ENCODE peak calls at places on chromosomes 7 and 10, in ten cellular contexts. V, C, M, W, J, P, I, F, Y and Q are unnamed samples.

GRCh38 chr10:3961082-3961481 is 176.1 kb upstream of the KLF6 start:
- DNase-seq in P (peak; percentile 2), J (no peak), F (no peak), I (no peak), Y (no peak), C (no peak), W (no peak), V (no peak), M (no peak), Q (peak; percentile 77)

GRCh38 chr7:131546126-131546525 is 10.3 kb downstream of the PODXL start:
- DNase-seq in F (no peak), V (no peak), I (no peak), W (no peak), C (peak; percentile 60), Y (no peak), J (no peak), M (no peak), P (no peak), Q (peak; percentile 9)

GRCh38 chr7:34277016-34277800 is 371.9 kb downstream of the BMPER start:
- DNase-seq in J (peak; percentile 25), I (no peak), P (no peak), M (no peak), V (peak; percentile 6), C (no peak), Y (no peak), F (peak; percentile 38), W (no peak), Q (no peak)

GRCh38 chr10:42976353-42977031 is 100.4 kb upstream of the RET start:
- DNase-seq in V (no peak), J (no peak), P (no peak), M (no peak), W (no peak), C (no peak), I (no peak), F (no peak), Y (no peak), Q (no peak)

GRCh38 chr10:44418637-44419036 is 33.7 kb upstream of the CXCL12 start:
- DNase-seq in V (no peak), I (no peak), P (no peak), M (peak; percentile 56), Y (no peak), J (no peak), F (no peak), W (peak; percentile 33), C (no peak), Q (no peak)

GRCh38 chr7:105309235-105310156 is 79.2 kb downstream of the SRPK2 start:
- DNase-seq in V (no peak), C (no peak), I (no peak), P (no peak), J (no peak), M (no peak), F (no peak), Y (no peak), W (no peak), Q (peak; percentile 31)

GRCh38 chr7:81691199-81691821 is 78.5 kb downstream of the HGF start:
- DNase-seq in J (peak; percentile 82), I (no peak), P (no peak), W (no peak), Y (no peak), C (no peak), M (no peak), V (no peak), F (no peak), Q (no peak)

GRCh38 chr7:17441557-17441956 is 143.1 kb downstream of the AHR start:
- DNase-seq in M (no peak), I (no peak), F (no peak), Y (no peak), V (no peak), J (no peak), P (no peak), W (no peak), C (no peak), Q (no peak)

GRCh38 chr7:30510124-30511074 is 5.8 kb upstream of the GGCT start:
- DNase-seq in V (no peak), I (peak; percentile 28), M (no peak), W (no peak), C (peak; percentile 63), P (peak; percentile 57), Y (no peak), J (peak; percentile 64), F (peak; percentile 25), Q (peak; percentile 36)

GRCh38 chr7:87316846-87317545 is 28.5 kb upstream of the CROT start:
- DNase-seq in P (no peak), J (peak; percentile 91), M (no peak), C (no peak), F (peak; percentile 91), W (no peak), I (no peak), V (no peak), Y (no peak), Q (no peak)

GRCh38 chr10:123402656-123403055 is 248.5 kb downstream of the BUB3 start:
- DNase-seq in J (no peak), Y (no peak), W (no peak), F (no peak), P (peak; percentile 96), C (no peak), I (no peak), M (no peak), V (peak; percentile 76), Q (no peak)
- TF ChIP-seq CTCF in J (no peak), Y (no peak), W (no peak), F (no peak), P (no peak), C (no peak), I (no peak), M (no peak), V (no peak), Q (no peak)

DNA sequence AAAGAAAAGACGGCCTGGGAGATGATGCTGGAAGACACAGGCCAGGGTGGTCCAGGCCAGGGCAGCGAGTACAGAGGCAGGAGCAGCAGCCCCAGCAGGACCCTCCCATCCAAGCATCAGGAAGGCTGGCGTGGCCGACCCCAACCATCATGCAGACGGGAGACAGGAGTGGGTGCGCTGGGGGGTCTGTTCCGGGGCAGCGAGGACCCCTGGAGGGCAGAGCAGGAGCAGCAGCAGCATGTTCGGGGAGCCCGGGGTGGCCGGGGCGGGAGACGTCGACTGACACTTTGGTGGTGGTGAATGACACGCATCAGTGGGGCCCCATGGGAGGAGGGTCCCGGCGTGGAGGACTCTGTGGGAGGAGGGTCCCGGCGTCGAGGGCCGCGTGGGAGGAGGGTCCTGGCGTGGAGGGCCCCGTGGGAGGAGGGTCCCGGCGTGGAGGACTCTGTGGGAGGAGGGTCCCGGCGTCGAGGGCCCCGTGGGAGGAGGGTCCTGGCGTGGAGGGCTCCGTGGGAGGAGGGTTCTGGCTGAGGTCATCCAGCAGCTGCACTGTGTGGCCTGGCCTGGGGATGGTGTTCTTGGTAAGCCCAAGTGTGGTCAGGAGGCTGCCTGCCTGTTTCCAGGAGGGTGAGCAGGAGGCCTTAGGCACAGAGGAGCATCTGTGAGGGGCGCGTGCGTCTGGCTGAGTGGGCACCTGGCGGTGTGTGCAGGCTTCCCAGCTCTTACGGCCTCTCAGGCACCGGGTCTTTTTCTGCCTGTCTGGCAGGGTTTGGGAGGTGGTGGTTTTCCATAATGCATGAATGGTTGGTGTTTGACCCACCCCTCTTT is 38.9 kb downstream of the FAM20C start:
- DNase-seq in P (no peak), M (no peak), Y (no peak), W (no peak), V (no peak), I (no peak), J (peak; percentile 42), C (no peak), F (no peak), Q (no peak)
- TF ChIP-seq CTCF in P (peak; percentile 51), M (peak; percentile 58), Y (peak; percentile 27), W (no peak), V (no peak), I (peak; percentile 36), J (peak; percentile 24), C (peak; percentile 44), F (peak; percentile 44), Q (no peak)

DNA sequence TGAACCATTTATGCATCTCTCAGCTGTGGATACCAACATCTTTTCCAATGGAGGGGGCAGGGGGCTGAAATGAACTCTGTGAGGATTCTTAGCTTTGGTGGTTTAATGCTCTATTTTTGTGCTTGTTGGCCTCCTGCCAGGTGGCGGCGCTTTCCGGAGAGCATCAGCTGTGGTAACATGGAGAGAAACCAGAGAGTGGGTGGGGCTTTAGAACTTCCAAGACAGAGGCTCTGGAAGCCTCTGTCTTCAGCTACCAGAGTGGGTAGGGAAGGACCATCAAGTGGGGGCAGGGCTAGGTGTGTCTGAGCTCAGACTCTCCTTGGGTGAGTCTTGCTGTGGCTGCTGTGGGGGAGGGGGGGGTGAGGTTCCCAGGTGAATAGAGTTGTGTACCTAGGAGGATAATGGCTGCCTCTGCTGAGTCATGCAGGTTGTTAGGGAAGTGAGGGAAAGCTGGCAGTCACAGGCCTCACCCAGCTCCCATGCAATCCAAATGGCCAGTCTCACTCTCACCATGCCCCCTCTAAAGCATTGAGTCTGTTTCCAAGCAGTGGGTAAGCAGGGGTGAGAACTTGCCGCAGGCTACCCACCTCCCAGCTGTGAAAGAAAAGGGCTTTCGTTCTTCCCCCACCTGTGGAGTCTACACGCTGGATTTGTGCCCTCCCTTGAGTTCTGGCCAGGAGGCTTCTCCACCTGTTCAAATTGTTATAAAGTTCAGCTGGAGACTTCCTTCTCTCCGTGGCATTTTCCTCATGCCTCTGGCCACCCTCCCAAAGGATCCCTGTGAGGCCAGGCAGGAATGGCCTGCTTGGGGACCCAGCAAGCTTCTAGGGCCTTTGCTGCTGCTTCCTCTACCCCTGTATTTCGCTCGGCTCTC is 527.0 kb downstream of the NEBL start:
- DNase-seq in V (no peak), W (no peak), I (no peak), C (no peak), J (no peak), P (no peak), M (no peak), F (no peak), Y (no peak), Q (no peak)
- TF ChIP-seq CTCF in V (no peak), W (no peak), I (no peak), C (no peak), J (no peak), P (no peak), M (no peak), F (no peak), Y (no peak), Q (no peak)

GRCh38 chr7:151633516-151633812 is 113.8 kb upstream of the RHEB start:
- DNase-seq in W (no peak), V (no peak), P (no peak), Y (no peak), C (no peak), F (no peak), M (no peak), J (no peak), I (no peak), Q (no peak)

GRCh38 chr7:151630349-151630748 is 110.7 kb upstream of the RHEB start:
- DNase-seq in Y (no peak), C (no peak), V (no peak), J (no peak), P (no peak), I (no peak), M (no peak), F (no peak), W (no peak), Q (no peak)

GRCh38 chr7:151631149-151631967 is 111.7 kb upstream of the RHEB start:
- DNase-seq in Y (no peak), F (peak; percentile 19), P (peak; percentile 50), J (no peak), V (no peak), W (no peak), I (peak; percentile 56), C (no peak), M (no peak), Q (peak; percentile 52)

GRCh38 chr7:151632750-151633515 is 113.2 kb upstream of the RHEB start:
- DNase-seq in F (no peak), M (peak; percentile 66), I (no peak), Y (peak; percentile 57), C (no peak), V (peak; percentile 78), J (peak; percentile 53), P (peak; percentile 52), W (peak; percentile 78), Q (peak; percentile 62)

GRCh38 chr7:151631968-151632749 is 112.5 kb upstream of the RHEB start:
- DNase-seq in M (peak; percentile 68), P (peak; percentile 86), W (peak; percentile 86), I (peak; percentile 92), C (peak; percentile 92), Y (peak; percentile 84), F (peak; percentile 51), V (peak; percentile 95), J (peak; percentile 61), Q (peak; percentile 84)
- TF ChIP-seq CTCF in M (peak; percentile 65), P (peak; percentile 52), W (no peak), I (peak; percentile 14), C (no peak), Y (peak; percentile 44), F (peak; percentile 56), V (peak; percentile 31), J (no peak), Q (peak; percentile 23)